ENCODE peak calls at places on chromosomes 12 and 14, in eight cellular contexts. One of them, this sample, is unnamed.

GRCh38 chr12:95182868-95183415 is 34.3 kb downstream of the FGD6 start:
- DNase-seq in astrocyte of the spinal cord: peak; percentile 82
- DNase-seq in fibroblast of pulmonary artery: peak; percentile 71
- DNase-seq in aorta: no peak
- DNase-seq in brain microvascular endothelial cell: peak; percentile 87
- DNase-seq in astrocyte: peak; percentile 97
- DNase-seq in mammary epithelial cell: peak; percentile 57
- DNase-seq in endodermal cell: peak; percentile 52
- DNase-seq in this sample: no peak

GRCh38 chr12:47997321-47997720 is 7.0 kb downstream of the COL2A1 start:
- DNase-seq in astrocyte of the spinal cord: no peak
- DNase-seq in fibroblast of pulmonary artery: no peak
- DNase-seq in aorta: peak; percentile 25
- DNase-seq in brain microvascular endothelial cell: no peak
- DNase-seq in astrocyte: no peak
- DNase-seq in mammary epithelial cell: peak; percentile 20
- DNase-seq in endodermal cell: no peak
- DNase-seq in this sample: no peak

GRCh38 chr12:5204271-5204670 is 160.6 kb downstream of the KCNA5 start:
- DNase-seq in astrocyte of the spinal cord: no peak
- DNase-seq in fibroblast of pulmonary artery: no peak
- DNase-seq in aorta: no peak
- DNase-seq in brain microvascular endothelial cell: no peak
- DNase-seq in astrocyte: no peak
- DNase-seq in mammary epithelial cell: peak; percentile 24
- DNase-seq in endodermal cell: peak; percentile 91
- DNase-seq in this sample: no peak

GRCh38 chr12:93813972-93814821 is 137.0 kb downstream of the CRADD start:
- DNase-seq in astrocyte of the spinal cord: no peak
- DNase-seq in fibroblast of pulmonary artery: peak; percentile 98
- DNase-seq in aorta: peak; percentile 79
- DNase-seq in brain microvascular endothelial cell: peak; percentile 64
- DNase-seq in astrocyte: peak; percentile 46
- DNase-seq in mammary epithelial cell: no peak
- DNase-seq in endodermal cell: no peak
- DNase-seq in this sample: peak; percentile 82

GRCh38 chr14:71758198-71758955 is 173.9 kb upstream of the RGS6 start:
- DNase-seq in astrocyte of the spinal cord: no peak
- DNase-seq in fibroblast of pulmonary artery: no peak
- DNase-seq in aorta: no peak
- DNase-seq in brain microvascular endothelial cell: no peak
- DNase-seq in astrocyte: no peak
- DNase-seq in mammary epithelial cell: no peak
- DNase-seq in endodermal cell: no peak
- DNase-seq in this sample: no peak

GRCh38 chr12:95303476-95303875 is 85.9 kb downstream of the VEZT start:
- DNase-seq in astrocyte of the spinal cord: no peak
- DNase-seq in fibroblast of pulmonary artery: no peak
- DNase-seq in aorta: no peak
- DNase-seq in brain microvascular endothelial cell: no peak
- DNase-seq in astrocyte: peak; percentile 45
- DNase-seq in mammary epithelial cell: no peak
- DNase-seq in endodermal cell: no peak
- DNase-seq in this sample: no peak

GRCh38 chr14:64645220-64645891 is 58.9 kb upstream of the PLEKHG3 start:
- DNase-seq in astrocyte of the spinal cord: peak; percentile 96
- DNase-seq in fibroblast of pulmonary artery: peak; percentile 92
- DNase-seq in aorta: no peak
- DNase-seq in brain microvascular endothelial cell: peak; percentile 94
- DNase-seq in astrocyte: peak; percentile 98
- DNase-seq in mammary epithelial cell: peak; percentile 64
- DNase-seq in endodermal cell: peak; percentile 87
- DNase-seq in this sample: peak; percentile 98

GRCh38 chr14:100714205-100714781 is 12.4 kb upstream of the DLK1 start:
- DNase-seq in astrocyte of the spinal cord: no peak
- DNase-seq in fibroblast of pulmonary artery: no peak
- DNase-seq in aorta: no peak
- DNase-seq in brain microvascular endothelial cell: no peak
- DNase-seq in astrocyte: no peak
- DNase-seq in mammary epithelial cell: no peak
- DNase-seq in endodermal cell: no peak
- DNase-seq in this sample: no peak

GRCh38 chr14:23377201-23377550 is 330 bp downstream of the CMTM5 start:
- DNase-seq in astrocyte of the spinal cord: no peak
- DNase-seq in fibroblast of pulmonary artery: no peak
- DNase-seq in aorta: no peak
- DNase-seq in brain microvascular endothelial cell: no peak
- DNase-seq in astrocyte: no peak
- DNase-seq in mammary epithelial cell: no peak
- DNase-seq in endodermal cell: no peak
- DNase-seq in this sample: no peak
- H3K4me3 ChIP-seq in astrocyte of the spinal cord: no peak overlapping the region
- H3K4me3 ChIP-seq in fibroblast of pulmonary artery: no peak overlapping the region
- H3K4me3 ChIP-seq in aorta: no peak overlapping the region
- H3K4me3 ChIP-seq in brain microvascular endothelial cell: no peak overlapping the region
- H3K4me3 ChIP-seq in astrocyte: no peak overlapping the region
- H3K4me3 ChIP-seq in mammary epithelial cell: no peak overlapping the region
- H3K4me3 ChIP-seq in endodermal cell: no peak overlapping the region
- H3K4me3 ChIP-seq in this sample: no peak overlapping the region

GRCh38 chr12:56256326-56256960 is 1.7 kb downstream of the ANKRD52 start:
- DNase-seq in astrocyte of the spinal cord: peak; percentile 46
- DNase-seq in fibroblast of pulmonary artery: peak; percentile 33
- DNase-seq in aorta: peak; percentile 83
- DNase-seq in brain microvascular endothelial cell: no peak
- DNase-seq in astrocyte: peak; percentile 26
- DNase-seq in mammary epithelial cell: no peak
- DNase-seq in endodermal cell: peak; percentile 81
- DNase-seq in this sample: no peak
- H3K4me3 ChIP-seq in astrocyte of the spinal cord: peak overlapping the region; percentile 88
- H3K4me3 ChIP-seq in fibroblast of pulmonary artery: peak overlapping the region; percentile 89
- H3K4me3 ChIP-seq in aorta: peak overlapping the region; percentile 99
- H3K4me3 ChIP-seq in brain microvascular endothelial cell: peak overlapping the region; percentile 83
- H3K4me3 ChIP-seq in astrocyte: peak overlapping the region; percentile 94
- H3K4me3 ChIP-seq in mammary epithelial cell: peak overlapping the region; percentile 80
- H3K4me3 ChIP-seq in endodermal cell: peak overlapping the region; percentile 96
- H3K4me3 ChIP-seq in this sample: peak overlapping the region; percentile 80

DNA sequence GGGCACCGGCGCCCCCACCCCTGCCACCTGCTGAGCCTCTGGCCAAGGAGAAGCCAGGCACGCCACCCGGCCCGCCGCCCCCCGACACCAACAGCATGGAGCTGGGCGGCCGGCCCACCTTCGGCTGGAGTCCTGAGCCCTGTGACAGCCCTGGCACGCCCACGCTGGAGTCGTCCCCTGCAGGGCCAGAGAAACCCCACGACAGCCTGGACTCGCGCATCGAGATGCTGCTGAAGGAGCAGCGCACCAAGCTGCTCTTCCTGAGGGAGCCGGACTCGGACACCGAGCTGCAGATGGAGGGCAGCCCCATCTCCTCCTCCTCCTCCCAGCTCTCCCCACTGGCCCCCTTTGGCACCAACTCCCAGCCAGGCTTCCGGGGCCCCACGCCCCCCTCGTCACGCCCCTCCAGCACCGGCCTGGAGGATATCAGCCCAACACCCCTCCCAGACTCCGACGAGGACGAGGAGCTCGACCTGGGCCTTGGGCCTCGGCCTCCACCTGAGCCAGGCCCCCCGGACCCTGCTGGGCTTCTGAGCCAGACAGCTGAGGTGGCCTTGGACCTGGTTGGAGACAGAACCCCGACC is 6.5 kb downstream of the SETD1B start:
- DNase-seq in astrocyte of the spinal cord: no peak
- DNase-seq in fibroblast of pulmonary artery: no peak
- DNase-seq in aorta: no peak
- DNase-seq in brain microvascular endothelial cell: no peak
- DNase-seq in astrocyte: no peak
- DNase-seq in mammary epithelial cell: no peak
- DNase-seq in endodermal cell: no peak
- DNase-seq in this sample: no peak
- H3K4me3 ChIP-seq in astrocyte of the spinal cord: no peak overlapping the region
- H3K4me3 ChIP-seq in fibroblast of pulmonary artery: no peak overlapping the region
- H3K4me3 ChIP-seq in aorta: no peak overlapping the region
- H3K4me3 ChIP-seq in brain microvascular endothelial cell: no peak overlapping the region
- H3K4me3 ChIP-seq in astrocyte: no peak overlapping the region
- H3K4me3 ChIP-seq in mammary epithelial cell: no peak overlapping the region
- H3K4me3 ChIP-seq in endodermal cell: no peak overlapping the region
- H3K4me3 ChIP-seq in this sample: no peak overlapping the region

DNA sequence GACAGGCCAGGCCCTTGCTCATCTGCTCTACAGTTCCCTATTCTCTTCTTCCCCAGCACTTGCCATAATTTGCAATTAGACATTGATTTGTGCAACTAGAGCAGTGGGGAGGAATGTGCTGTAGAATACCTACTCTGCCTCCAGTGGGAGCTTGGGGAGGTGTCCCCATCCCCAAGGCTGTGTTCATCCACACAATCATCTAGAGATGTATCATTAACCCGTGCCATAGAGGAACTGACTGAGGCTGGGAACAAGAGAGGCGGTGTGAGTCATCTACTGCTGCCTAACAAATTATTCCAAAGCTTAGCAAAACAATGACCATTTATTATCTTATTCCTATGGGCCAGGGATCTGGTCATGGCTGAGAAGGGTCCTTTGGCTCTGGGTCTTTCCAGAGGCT is 5.1 kb upstream of the OTUB2 start:
- DNase-seq in astrocyte of the spinal cord: peak; percentile 46
- DNase-seq in fibroblast of pulmonary artery: no peak
- DNase-seq in aorta: no peak
- DNase-seq in brain microvascular endothelial cell: peak; percentile 58
- DNase-seq in astrocyte: peak; percentile 53
- DNase-seq in mammary epithelial cell: peak; percentile 73
- DNase-seq in endodermal cell: no peak
- DNase-seq in this sample: no peak
- H3K4me3 ChIP-seq in astrocyte of the spinal cord: no peak overlapping the region
- H3K4me3 ChIP-seq in fibroblast of pulmonary artery: no peak overlapping the region
- H3K4me3 ChIP-seq in aorta: no peak overlapping the region
- H3K4me3 ChIP-seq in brain microvascular endothelial cell: no peak overlapping the region
- H3K4me3 ChIP-seq in astrocyte: no peak overlapping the region
- H3K4me3 ChIP-seq in mammary epithelial cell: no peak overlapping the region
- H3K4me3 ChIP-seq in endodermal cell: no peak overlapping the region
- H3K4me3 ChIP-seq in this sample: no peak overlapping the region

GRCh38 chr12:42585175-42585845 is 4.2 kb downstream of the PRICKLE1 start:
- DNase-seq in astrocyte of the spinal cord: no peak
- DNase-seq in fibroblast of pulmonary artery: no peak
- DNase-seq in aorta: no peak
- DNase-seq in brain microvascular endothelial cell: no peak
- DNase-seq in astrocyte: no peak
- DNase-seq in mammary epithelial cell: peak; percentile 34
- DNase-seq in endodermal cell: no peak
- DNase-seq in this sample: no peak
- H3K4me3 ChIP-seq in astrocyte of the spinal cord: no peak overlapping the region
- H3K4me3 ChIP-seq in fibroblast of pulmonary artery: no peak overlapping the region
- H3K4me3 ChIP-seq in aorta: no peak overlapping the region
- H3K4me3 ChIP-seq in brain microvascular endothelial cell: no peak overlapping the region
- H3K4me3 ChIP-seq in astrocyte: peak overlapping the region; percentile 32
- H3K4me3 ChIP-seq in mammary epithelial cell: no peak overlapping the region
- H3K4me3 ChIP-seq in endodermal cell: no peak overlapping the region
- H3K4me3 ChIP-seq in this sample: no peak overlapping the region

DNA sequence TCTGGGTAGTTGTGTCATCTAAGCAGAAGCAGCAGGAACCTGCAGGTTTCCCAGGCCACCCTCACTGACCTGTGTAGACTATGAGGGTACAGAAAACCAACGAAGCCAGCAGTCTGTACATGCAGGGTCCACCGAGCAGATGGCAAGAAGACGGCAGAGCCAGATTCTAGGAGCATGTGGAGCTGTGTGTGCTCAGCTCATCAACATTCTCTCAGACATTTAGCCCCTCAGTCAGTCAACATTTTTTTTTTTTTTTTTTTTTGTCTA is 7.3 kb upstream of the ASIC1 start:
- DNase-seq in astrocyte of the spinal cord: no peak
- DNase-seq in fibroblast of pulmonary artery: no peak
- DNase-seq in aorta: no peak
- DNase-seq in brain microvascular endothelial cell: no peak
- DNase-seq in astrocyte: no peak
- DNase-seq in mammary epithelial cell: no peak
- DNase-seq in endodermal cell: no peak
- DNase-seq in this sample: no peak
- H3K4me3 ChIP-seq in astrocyte of the spinal cord: no peak overlapping the region
- H3K4me3 ChIP-seq in fibroblast of pulmonary artery: peak overlapping the region; percentile 19
- H3K4me3 ChIP-seq in aorta: no peak overlapping the region
- H3K4me3 ChIP-seq in brain microvascular endothelial cell: no peak overlapping the region
- H3K4me3 ChIP-seq in astrocyte: no peak overlapping the region
- H3K4me3 ChIP-seq in mammary epithelial cell: no peak overlapping the region
- H3K4me3 ChIP-seq in endodermal cell: peak overlapping the region; percentile 40
- H3K4me3 ChIP-seq in this sample: peak overlapping the region; percentile 30

GRCh38 chr12:22283006-22283506 is 51.5 kb downstream of the ST8SIA1 start:
- DNase-seq in astrocyte of the spinal cord: peak; percentile 94
- DNase-seq in fibroblast of pulmonary artery: peak; percentile 92
- DNase-seq in aorta: no peak
- DNase-seq in brain microvascular endothelial cell: peak; percentile 57
- DNase-seq in astrocyte: peak; percentile 89
- DNase-seq in mammary epithelial cell: peak; percentile 66
- DNase-seq in endodermal cell: no peak
- DNase-seq in this sample: peak; percentile 72

GRCh38 chr12:22283508-22283907 is 51.0 kb downstream of the ST8SIA1 start:
- DNase-seq in astrocyte of the spinal cord: no peak
- DNase-seq in fibroblast of pulmonary artery: no peak
- DNase-seq in aorta: no peak
- DNase-seq in brain microvascular endothelial cell: no peak
- DNase-seq in astrocyte: no peak
- DNase-seq in mammary epithelial cell: no peak
- DNase-seq in endodermal cell: no peak
- DNase-seq in this sample: no peak

GRCh38 chr12:22284871-22285270 is 49.6 kb downstream of the ST8SIA1 start:
- DNase-seq in astrocyte of the spinal cord: no peak
- DNase-seq in fibroblast of pulmonary artery: peak; percentile 44
- DNase-seq in aorta: no peak
- DNase-seq in brain microvascular endothelial cell: no peak
- DNase-seq in astrocyte: peak; percentile 36
- DNase-seq in mammary epithelial cell: no peak
- DNase-seq in endodermal cell: no peak
- DNase-seq in this sample: no peak

GRCh38 chr12:22285871-22286270 is 48.6 kb downstream of the ST8SIA1 start:
- DNase-seq in astrocyte of the spinal cord: no peak
- DNase-seq in fibroblast of pulmonary artery: peak; percentile 16
- DNase-seq in aorta: no peak
- DNase-seq in brain microvascular endothelial cell: no peak
- DNase-seq in astrocyte: peak; percentile 40
- DNase-seq in mammary epithelial cell: no peak
- DNase-seq in endodermal cell: no peak
- DNase-seq in this sample: no peak

DNA sequence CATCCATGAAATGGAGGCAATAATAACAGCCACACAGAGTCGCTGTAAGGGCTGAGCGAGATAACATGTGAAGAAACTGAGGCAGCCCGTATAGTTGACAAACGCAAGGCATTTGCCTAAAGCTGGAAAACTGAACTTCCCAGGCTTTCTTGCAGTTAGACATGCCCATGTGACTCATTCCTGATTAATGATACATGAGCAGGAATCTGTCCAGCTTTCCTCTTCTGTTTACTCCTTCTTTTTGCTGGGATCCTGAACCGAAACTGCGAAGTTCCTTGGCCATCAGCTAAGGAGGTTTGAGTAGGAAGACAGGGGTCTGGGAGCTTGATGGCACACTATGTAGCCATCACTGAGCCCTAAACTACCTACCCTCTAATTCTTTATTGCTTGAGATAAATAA is 52.2 kb downstream of the ST8SIA1 start:
- DNase-seq in astrocyte of the spinal cord: peak; percentile 71
- DNase-seq in fibroblast of pulmonary artery: peak; percentile 86
- DNase-seq in aorta: no peak
- DNase-seq in brain microvascular endothelial cell: peak; percentile 51
- DNase-seq in astrocyte: peak; percentile 87
- DNase-seq in mammary epithelial cell: peak; percentile 65
- DNase-seq in endodermal cell: no peak
- DNase-seq in this sample: no peak
- H3K4me3 ChIP-seq in astrocyte of the spinal cord: no peak overlapping the region
- H3K4me3 ChIP-seq in fibroblast of pulmonary artery: peak overlapping the region; percentile 21
- H3K4me3 ChIP-seq in aorta: no peak overlapping the region
- H3K4me3 ChIP-seq in brain microvascular endothelial cell: no peak overlapping the region
- H3K4me3 ChIP-seq in astrocyte: peak overlapping the region; percentile 40
- H3K4me3 ChIP-seq in mammary epithelial cell: no peak overlapping the region
- H3K4me3 ChIP-seq in endodermal cell: no peak overlapping the region
- H3K4me3 ChIP-seq in this sample: no peak overlapping the region

This sample was measured in skeletal muscle cell.